ENCODE peak calls at places on chromosomes 16 and 17, in seven cellular contexts. One of them, this sample, is unnamed.

GRCh38 chr17:64202683-64203430 is 60.2 kb downstream of the TEX2 start:
- DNase-seq in brain microvascular endothelial cell: peak
- DNase-seq in body of pancreas: no peak
- DNase-seq in fibroblast of mammary gland: peak
- DNase-seq in left ventricle myocardium inferior: no peak
- DNase-seq in fibroblast of lung: peak
- DNase-seq in heart right ventricle: no peak
- DNase-seq in this sample: peak

GRCh38 chr17:14886200-14886739 is 378.9 kb downstream of the PMP22 start:
- DNase-seq in fibroblast of lung: no peak
- DNase-seq in left ventricle myocardium inferior: no peak
- DNase-seq in body of pancreas: no peak
- DNase-seq in heart right ventricle: no peak
- DNase-seq in fibroblast of mammary gland: peak
- DNase-seq in brain microvascular endothelial cell: no peak
- DNase-seq in this sample: peak

GRCh38 chr17:21209511-21210175 is 4.3 kb downstream of the TMEM11 start:
- DNase-seq in fibroblast of lung: no peak
- DNase-seq in left ventricle myocardium inferior: peak
- DNase-seq in heart right ventricle: peak
- DNase-seq in body of pancreas: peak
- DNase-seq in brain microvascular endothelial cell: no peak
- DNase-seq in fibroblast of mammary gland: no peak
- DNase-seq in this sample: no peak

GRCh38 chr17:53092072-53092471 is 730.7 kb upstream of the KIF2B start:
- DNase-seq in fibroblast of lung: no peak
- DNase-seq in brain microvascular endothelial cell: no peak
- DNase-seq in fibroblast of mammary gland: no peak
- DNase-seq in left ventricle myocardium inferior: no peak
- DNase-seq in body of pancreas: no peak
- DNase-seq in heart right ventricle: no peak
- DNase-seq in this sample: no peak

GRCh38 chr17:81735181-81736102 is 23.4 kb downstream of the SLC25A10 start:
- DNase-seq in body of pancreas: peak
- DNase-seq in fibroblast of mammary gland: peak
- DNase-seq in brain microvascular endothelial cell: no peak
- DNase-seq in fibroblast of lung: peak
- DNase-seq in left ventricle myocardium inferior: no peak
- DNase-seq in heart right ventricle: no peak
- DNase-seq in this sample: no peak

GRCh38 chr16:9419161-9419560 is 327.7 kb downstream of the HAPSTR1 start:
- DNase-seq in left ventricle myocardium inferior: no peak
- DNase-seq in fibroblast of mammary gland: no peak
- DNase-seq in brain microvascular endothelial cell: no peak
- DNase-seq in body of pancreas: no peak
- DNase-seq in heart right ventricle: no peak
- DNase-seq in fibroblast of lung: no peak
- DNase-seq in this sample: no peak

GRCh38 chr17:19642373-19642893 is 6.1 kb upstream of the ALDH3A2 start:
- DNase-seq in fibroblast of lung: no peak
- DNase-seq in left ventricle myocardium inferior: no peak
- DNase-seq in body of pancreas: no peak
- DNase-seq in brain microvascular endothelial cell: no peak
- DNase-seq in heart right ventricle: no peak
- DNase-seq in fibroblast of mammary gland: no peak
- DNase-seq in this sample: no peak

GRCh38 chr16:77496934-77497333 is 62.1 kb upstream of the ADAMTS18 start:
- DNase-seq in heart right ventricle: no peak
- DNase-seq in fibroblast of lung: peak
- DNase-seq in fibroblast of mammary gland: no peak
- DNase-seq in body of pancreas: no peak
- DNase-seq in left ventricle myocardium inferior: no peak
- DNase-seq in brain microvascular endothelial cell: peak
- DNase-seq in this sample: no peak

GRCh38 chr17:67582632-67583230 is 135.0 kb upstream of the NOL11 start:
- DNase-seq in body of pancreas: peak
- DNase-seq in fibroblast of mammary gland: no peak
- DNase-seq in heart right ventricle: no peak
- DNase-seq in left ventricle myocardium inferior: no peak
- DNase-seq in fibroblast of lung: peak
- DNase-seq in brain microvascular endothelial cell: no peak
- DNase-seq in this sample: peak

GRCh38 chr17:50088952-50089825 is 6.0 kb upstream of the PDK2 start:
- DNase-seq in fibroblast of mammary gland: no peak
- DNase-seq in fibroblast of lung: no peak
- DNase-seq in brain microvascular endothelial cell: no peak
- DNase-seq in body of pancreas: no peak
- DNase-seq in heart right ventricle: no peak
- DNase-seq in left ventricle myocardium inferior: no peak
- DNase-seq in this sample: no peak

GRCh38 chr16:63789603-63790002 is 1332.3 kb downstream of the CDH11 start:
- DNase-seq in fibroblast of lung: no peak
- DNase-seq in heart right ventricle: no peak
- DNase-seq in body of pancreas: no peak
- DNase-seq in left ventricle myocardium inferior: no peak
- DNase-seq in brain microvascular endothelial cell: no peak
- DNase-seq in fibroblast of mammary gland: no peak
- DNase-seq in this sample: no peak

GRCh38 chr17:75976175-75976848 is 2.7 kb downstream of the ACOX1 start:
- DNase-seq in body of pancreas: no peak
- DNase-seq in brain microvascular endothelial cell: no peak
- DNase-seq in left ventricle myocardium inferior: no peak
- DNase-seq in fibroblast of lung: peak
- DNase-seq in heart right ventricle: no peak
- DNase-seq in fibroblast of mammary gland: peak
- DNase-seq in this sample: no peak

GRCh38 chr17:75295220-75296158 is 6.3 kb upstream of the SLC25A19 start:
- DNase-seq in brain microvascular endothelial cell: no peak
- DNase-seq in fibroblast of lung: no peak
- DNase-seq in body of pancreas: no peak
- DNase-seq in fibroblast of mammary gland: no peak
- DNase-seq in heart right ventricle: no peak
- DNase-seq in left ventricle myocardium inferior: no peak
- DNase-seq in this sample: no peak

GRCh38 chr17:82217530-82218204 is 5.0 kb upstream of the CCDC57 start:
- DNase-seq in body of pancreas: no peak
- DNase-seq in heart right ventricle: peak
- DNase-seq in fibroblast of lung: peak
- DNase-seq in left ventricle myocardium inferior: peak
- DNase-seq in fibroblast of mammary gland: peak
- DNase-seq in brain microvascular endothelial cell: peak
- DNase-seq in this sample: peak

GRCh38 chr17:65408050-65408449 is 153.4 kb downstream of the AXIN2 start:
- DNase-seq in fibroblast of lung: no peak
- DNase-seq in body of pancreas: no peak
- DNase-seq in heart right ventricle: no peak
- DNase-seq in left ventricle myocardium inferior: no peak
- DNase-seq in fibroblast of mammary gland: no peak
- DNase-seq in brain microvascular endothelial cell: no peak
- DNase-seq in this sample: no peak

GRCh38 chr17:63019138-63019873 is 53.3 kb downstream of the TANC2 start:
- DNase-seq in brain microvascular endothelial cell: no peak
- DNase-seq in body of pancreas: no peak
- DNase-seq in fibroblast of lung: no peak
- DNase-seq in left ventricle myocardium inferior: no peak
- DNase-seq in fibroblast of mammary gland: no peak
- DNase-seq in heart right ventricle: no peak
- DNase-seq in this sample: no peak

GRCh38 chr17:55282379-55282702 is 17.6 kb downstream of the HLF start:
- DNase-seq in left ventricle myocardium inferior: no peak
- DNase-seq in body of pancreas: no peak
- DNase-seq in fibroblast of lung: no peak
- DNase-seq in heart right ventricle: no peak
- DNase-seq in fibroblast of mammary gland: no peak
- DNase-seq in brain microvascular endothelial cell: no peak
- DNase-seq in this sample: no peak

GRCh38 chr16:2598723-2599122 is 60.9 kb downstream of the PDPK1 start:
- DNase-seq in heart right ventricle: no peak
- DNase-seq in fibroblast of lung: no peak
- DNase-seq in fibroblast of mammary gland: no peak
- DNase-seq in body of pancreas: no peak
- DNase-seq in left ventricle myocardium inferior: no peak
- DNase-seq in brain microvascular endothelial cell: no peak
- DNase-seq in this sample: no peak

GRCh38 chr16:2597560-2597902 is 59.7 kb downstream of the PDPK1 start:
- DNase-seq in left ventricle myocardium inferior: no peak
- DNase-seq in body of pancreas: no peak
- DNase-seq in heart right ventricle: no peak
- DNase-seq in fibroblast of lung: no peak
- DNase-seq in brain microvascular endothelial cell: no peak
- DNase-seq in fibroblast of mammary gland: no peak
- DNase-seq in this sample: no peak

GRCh38 chr16:2598133-2598641 is 60.4 kb downstream of the PDPK1 start:
- DNase-seq in left ventricle myocardium inferior: no peak
- DNase-seq in body of pancreas: no peak
- DNase-seq in fibroblast of lung: no peak
- DNase-seq in brain microvascular endothelial cell: no peak
- DNase-seq in fibroblast of mammary gland: no peak
- DNase-seq in heart right ventricle: no peak
- DNase-seq in this sample: no peak

DNA sequence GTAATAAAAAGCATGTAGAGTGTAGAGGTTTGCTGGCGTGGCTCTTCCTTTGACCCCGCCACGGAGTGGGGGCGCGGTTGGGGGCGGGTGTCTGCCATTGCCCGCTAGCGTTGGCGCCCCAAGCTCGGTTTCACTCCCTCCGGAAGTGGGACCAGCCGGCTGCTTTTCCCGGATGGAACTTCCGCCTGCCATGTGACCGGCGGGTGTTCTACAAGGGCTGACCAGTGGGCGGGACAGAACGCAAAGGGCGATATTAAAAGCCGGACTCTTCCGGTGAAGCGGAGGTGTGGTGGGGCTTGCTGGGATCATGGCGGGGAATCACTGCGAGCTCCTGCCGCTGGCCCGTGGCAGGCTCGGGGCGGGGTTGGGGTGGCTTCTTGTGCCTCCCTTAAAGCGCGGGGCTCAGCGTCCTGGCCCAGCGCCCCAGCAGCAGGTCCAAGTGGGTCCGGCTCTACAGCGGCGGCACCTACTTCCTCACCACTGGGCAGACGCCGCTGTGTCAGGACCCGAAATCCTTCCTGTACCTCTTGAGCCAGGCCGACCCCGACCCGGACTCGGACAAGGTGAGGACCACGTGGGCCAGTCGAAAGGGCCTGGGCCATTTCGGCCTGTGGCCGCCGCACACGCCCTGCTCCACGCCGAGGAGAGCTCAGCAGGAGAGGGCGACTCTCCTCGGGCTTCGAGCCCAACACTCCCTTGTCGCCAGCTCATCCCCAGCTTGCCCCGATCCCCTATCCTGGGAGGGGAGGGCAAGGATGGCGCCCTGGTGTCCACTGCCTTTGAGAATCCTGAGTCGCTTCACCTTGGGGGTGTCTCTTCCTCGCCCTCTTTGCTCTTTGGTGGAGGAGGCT is 65.6 kb downstream of the PDPK1 start:
- DNase-seq in fibroblast of mammary gland: peak
- DNase-seq in body of pancreas: peak
- DNase-seq in heart right ventricle: peak
- DNase-seq in fibroblast of lung: peak
- DNase-seq in brain microvascular endothelial cell: peak
- DNase-seq in left ventricle myocardium inferior: peak
- DNase-seq in this sample: peak
- TF ChIP-seq CTCF in fibroblast of mammary gland: no peak
- TF ChIP-seq CTCF in body of pancreas: peak
- TF ChIP-seq CTCF in heart right ventricle: no peak
- TF ChIP-seq CTCF in fibroblast of lung: no peak
- TF ChIP-seq CTCF in brain microvascular endothelial cell: no peak
- TF ChIP-seq CTCF in left ventricle myocardium inferior: no peak
- TF ChIP-seq CTCF in this sample: no peak

GRCh38 chr17:45431531-45432404 is 902 bp downstream of the ARHGAP27 start:
- DNase-seq in left ventricle myocardium inferior: peak
- DNase-seq in fibroblast of lung: peak
- DNase-seq in fibroblast of mammary gland: peak
- DNase-seq in brain microvascular endothelial cell: no peak
- DNase-seq in heart right ventricle: peak
- DNase-seq in body of pancreas: peak
- DNase-seq in this sample: no peak
- H3K4me3 ChIP-seq in left ventricle myocardium inferior: peak
- H3K4me3 ChIP-seq in fibroblast of lung: peak
- H3K4me3 ChIP-seq in fibroblast of mammary gland: peak
- H3K4me3 ChIP-seq in brain microvascular endothelial cell: peak
- H3K4me3 ChIP-seq in heart right ventricle: peak
- H3K4me3 ChIP-seq in body of pancreas: peak
- H3K4me3 ChIP-seq in this sample: peak

DNA sequence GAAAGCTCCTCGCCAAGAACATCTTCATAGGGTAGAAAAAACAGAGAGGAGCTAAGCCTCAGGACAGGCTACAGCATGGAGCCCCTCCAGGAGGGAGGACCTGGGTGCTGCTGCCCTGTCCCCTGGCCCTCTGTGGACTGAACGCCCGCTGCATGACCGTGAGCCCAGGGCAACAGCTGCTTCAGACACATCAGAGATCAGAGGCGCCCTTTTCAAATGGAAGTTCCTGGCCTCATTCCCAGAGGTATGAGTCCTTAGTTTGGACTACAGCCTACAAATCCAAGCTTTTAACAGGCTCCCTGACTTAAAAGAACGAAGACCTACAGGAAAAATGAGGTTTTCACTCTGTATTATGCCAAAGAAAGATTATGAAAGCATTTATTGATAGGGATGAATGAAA is 48.5 kb downstream of the ZNF18 start:
- DNase-seq in fibroblast of lung: peak
- DNase-seq in left ventricle myocardium inferior: no peak
- DNase-seq in fibroblast of mammary gland: peak
- DNase-seq in brain microvascular endothelial cell: peak
- DNase-seq in heart right ventricle: peak
- DNase-seq in body of pancreas: peak
- DNase-seq in this sample: peak
- TF ChIP-seq CTCF in fibroblast of lung: no peak
- TF ChIP-seq CTCF in left ventricle myocardium inferior: no peak
- TF ChIP-seq CTCF in fibroblast of mammary gland: no peak
- TF ChIP-seq CTCF in brain microvascular endothelial cell: no peak
- TF ChIP-seq CTCF in heart right ventricle: no peak
- TF ChIP-seq CTCF in body of pancreas: no peak
- TF ChIP-seq CTCF in this sample: no peak

GRCh38 chr16:30007378-30007895 is 3.4 kb downstream of the DOC2A start:
- DNase-seq in body of pancreas: no peak
- DNase-seq in fibroblast of lung: no peak
- DNase-seq in left ventricle myocardium inferior: no peak
- DNase-seq in heart right ventricle: no peak
- DNase-seq in fibroblast of mammary gland: no peak
- DNase-seq in brain microvascular endothelial cell: no peak
- DNase-seq in this sample: no peak

GRCh38 chr16:30009990-30010816 is 624 bp downstream of the DOC2A start:
- DNase-seq in body of pancreas: no peak
- DNase-seq in heart right ventricle: no peak
- DNase-seq in brain microvascular endothelial cell: no peak
- DNase-seq in left ventricle myocardium inferior: no peak
- DNase-seq in fibroblast of lung: no peak
- DNase-seq in fibroblast of mammary gland: no peak
- DNase-seq in this sample: no peak

GRCh38 chr16:30010817-30011504 is at the start of gene DOC2A:
- DNase-seq in heart right ventricle: no peak
- DNase-seq in fibroblast of mammary gland: no peak
- DNase-seq in brain microvascular endothelial cell: no peak
- DNase-seq in fibroblast of lung: no peak
- DNase-seq in left ventricle myocardium inferior: no peak
- DNase-seq in body of pancreas: no peak
- DNase-seq in this sample: no peak

GRCh38 chr16:30009085-30009862 is 1.6 kb downstream of the DOC2A start:
- DNase-seq in heart right ventricle: no peak
- DNase-seq in fibroblast of mammary gland: no peak
- DNase-seq in left ventricle myocardium inferior: no peak
- DNase-seq in fibroblast of lung: no peak
- DNase-seq in brain microvascular endothelial cell: no peak
- DNase-seq in body of pancreas: no peak
- DNase-seq in this sample: no peak

GRCh38 chr16:30011505-30012480 is 966 bp upstream of the DOC2A start:
- DNase-seq in fibroblast of lung: no peak
- DNase-seq in heart right ventricle: no peak
- DNase-seq in body of pancreas: no peak
- DNase-seq in left ventricle myocardium inferior: no peak
- DNase-seq in fibroblast of mammary gland: no peak
- DNase-seq in brain microvascular endothelial cell: no peak
- DNase-seq in this sample: no peak
- H3K4me3 ChIP-seq in fibroblast of lung: no peak
- H3K4me3 ChIP-seq in heart right ventricle: peak
- H3K4me3 ChIP-seq in body of pancreas: no peak
- H3K4me3 ChIP-seq in left ventricle myocardium inferior: peak
- H3K4me3 ChIP-seq in fibroblast of mammary gland: no peak
- H3K4me3 ChIP-seq in brain microvascular endothelial cell: no peak
- H3K4me3 ChIP-seq in this sample: no peak